ENCODE peak calls at places on chromosomes 11 and 22, in four cellular contexts. L is IMR-90, W is mesenchymal stem cell, V is neuronal stem cell. N is an unnamed sample.

GRCh38 chr22:29773233-29773632 is 6.1 kb downstream of the UQCR10 start:
- DNase-seq in L (peak), W (peak), V (no peak), N (no peak)

GRCh38 chr11:116853461-116854073 is 16.1 kb upstream of the APOA1 start:
- DNase-seq in L (peak), W (peak), V (no peak), N (no peak)

GRCh38 chr11:126049159-126049558 is 13.5 kb downstream of the CDON start:
- DNase-seq in L (no peak), W (peak), V (no peak), N (no peak)

GRCh38 chr11:77090373-77091111 is 12.1 kb upstream of the OMP start:
- DNase-seq in L (no peak), W (no peak), V (no peak), N (no peak)

GRCh38 chr11:65446446-65447277 is 24.1 kb downstream of the NEAT1 start:
- DNase-seq in L (peak), W (no peak), V (no peak), N (no peak)

GRCh38 chr11:65113839-65114238 is 2.2 kb downstream of the TM7SF2 start:
- DNase-seq in L (no peak), W (no peak), V (no peak), N (no peak)

GRCh38 chr11:36053314-36053713 is 109.5 kb downstream of the LDLRAD3 start:
- DNase-seq in L (no peak), W (no peak), V (no peak), N (no peak)

GRCh38 chr11:27392715-27393114 is 29.7 kb upstream of the CCDC34 start:
- DNase-seq in L (peak), W (peak), V (peak), N (no peak)

GRCh38 chr11:119029340-119030028 is 1.2 kb downstream of the SLC37A4 start:
- DNase-seq in L (no peak), W (peak), V (no peak), N (no peak)

GRCh38 chr11:111913031-111913861 is 712 bp downstream of the HSPB2 start:
- DNase-seq in L (no peak), W (no peak), V (no peak), N (no peak)

GRCh38 chr11:17459211-17459610 is 17.4 kb downstream of the ABCC8 start:
- DNase-seq in L (no peak), W (no peak), V (no peak), N (no peak)

GRCh38 chr11:100816823-100817222 is 129.7 kb downstream of the ARHGAP42 start:
- DNase-seq in L (peak), W (no peak), V (no peak), N (no peak)

GRCh38 chr11:114090225-114090624 is 30.7 kb downstream of the ZBTB16 start:
- DNase-seq in L (no peak), W (no peak), V (no peak), N (no peak)

GRCh38 chr11:63909621-63910506 is 7.1 kb downstream of the RCOR2 start:
- DNase-seq in L (no peak), W (no peak), V (peak), N (peak)

DNA sequence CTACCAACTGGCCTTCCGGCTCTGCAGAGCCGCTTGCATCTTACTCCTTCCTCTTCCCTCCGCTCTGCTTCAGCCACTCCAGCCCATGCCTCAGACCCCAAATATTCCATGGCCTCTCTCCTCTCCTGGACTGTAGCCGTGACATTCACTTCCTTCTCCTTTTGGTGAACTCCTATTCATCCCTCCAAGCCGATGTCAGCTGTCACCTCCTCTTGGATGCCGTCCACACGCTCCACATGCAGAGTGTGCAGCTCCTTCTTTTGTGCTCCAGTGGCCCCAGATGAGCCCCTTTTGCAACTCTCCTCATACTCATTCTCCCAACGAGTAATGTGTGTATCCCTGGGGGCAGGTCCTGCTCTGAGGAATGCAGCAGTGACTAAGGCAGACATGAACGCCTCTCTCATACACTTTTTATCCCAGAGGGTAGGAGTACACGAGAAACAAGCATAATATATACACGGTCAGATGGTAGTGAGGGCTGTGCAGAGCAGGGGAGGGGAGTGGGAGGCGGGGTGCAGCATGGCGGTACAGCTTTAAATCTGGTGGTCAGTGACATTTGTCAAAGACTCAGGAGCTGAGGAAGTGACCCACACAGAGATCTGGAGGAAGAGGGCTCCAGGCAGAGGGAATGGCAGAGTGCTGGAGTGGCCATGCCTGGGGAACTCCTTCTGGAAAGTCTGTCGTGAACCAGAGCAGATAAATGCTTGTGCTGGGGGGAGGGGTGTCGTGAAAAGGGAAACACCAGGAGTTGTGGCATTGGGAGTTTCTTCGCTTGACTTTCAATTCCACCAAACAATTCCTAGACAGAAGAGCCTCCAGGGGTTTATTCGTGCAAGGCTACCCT is 83.8 kb upstream of the ATXN10 start:
- DNase-seq in L (peak), W (peak), V (no peak), N (no peak)
- H3K14ac ChIP-seq in L (peak), W (peak), V (no peak), N (no peak)

GRCh38 chr11:10749476-10749875 is 1.6 kb upstream of the CTR9 start:
- DNase-seq in L (no peak), W (no peak), V (no peak), N (no peak)

GRCh38 chr11:10752486-10752885 is 1.4 kb downstream of the CTR9 start:
- DNase-seq in L (no peak), W (no peak), V (no peak), N (no peak)

GRCh38 chr11:10750838-10751580 is at the start of gene CTR9:
- DNase-seq in L (peak), W (peak), V (peak), N (peak)

GRCh38 chr11:10752061-10752460 is 1.0 kb downstream of the CTR9 start:
- DNase-seq in L (no peak), W (no peak), V (no peak), N (no peak)

DNA sequence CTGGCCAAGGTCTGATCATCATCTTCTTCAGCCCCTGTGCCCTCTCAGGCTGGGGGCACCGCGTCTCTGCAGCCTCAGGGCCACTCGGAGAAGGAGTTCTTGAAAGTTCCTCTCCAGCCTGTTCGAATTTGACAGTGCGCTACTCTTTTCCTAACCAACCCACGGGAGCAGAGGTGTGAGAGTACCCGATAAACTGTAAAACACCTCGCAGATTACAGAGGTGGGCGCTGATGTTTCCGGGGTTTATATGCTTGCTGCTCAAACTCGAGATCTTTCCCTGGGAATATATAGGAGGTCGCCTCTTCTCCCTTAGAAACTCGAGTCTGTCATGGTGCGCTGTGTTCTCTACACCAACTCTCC is 515 bp downstream of the CTR9 start:
- DNase-seq in L (no peak), W (no peak), V (no peak), N (no peak)
- H3K14ac ChIP-seq in L (peak), W (no peak), V (no peak), N (no peak)

DNA sequence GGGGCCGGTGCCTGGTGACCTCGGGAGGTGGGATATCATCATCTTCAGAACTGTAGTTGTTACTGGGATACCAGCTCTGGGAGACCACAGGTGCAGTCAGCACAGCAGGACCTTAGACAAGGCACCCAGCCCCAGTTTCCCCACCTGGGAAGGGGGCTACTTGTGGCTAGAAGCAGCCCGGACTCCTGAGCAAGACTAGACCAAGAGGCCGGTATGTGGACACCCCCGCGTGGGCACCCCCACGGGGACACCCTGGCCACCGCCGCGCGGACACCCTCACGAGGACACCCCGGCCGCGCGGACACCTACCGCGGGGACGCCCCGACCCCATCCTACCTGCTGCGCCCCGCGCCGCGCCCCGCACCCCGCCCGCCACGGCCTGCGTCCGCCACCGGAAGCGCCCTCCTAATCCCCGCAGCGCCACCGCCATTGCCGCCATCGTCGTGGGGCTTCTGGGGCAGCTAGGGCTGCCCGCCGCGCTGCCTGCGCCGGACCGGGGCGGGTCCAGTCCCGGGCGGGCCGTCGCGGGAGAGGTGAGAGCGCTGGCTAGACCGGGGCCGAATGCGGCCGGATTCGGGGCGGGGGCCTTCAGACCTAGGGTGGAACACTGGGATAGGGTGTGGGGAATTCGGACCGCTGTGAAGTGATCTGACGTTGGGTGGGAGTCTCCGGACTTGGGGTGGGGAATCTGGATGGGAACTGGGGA is at the start of the genes COMT and TXNRD2:
- DNase-seq in L (peak), W (peak), V (no peak), N (no peak)
- H3K14ac ChIP-seq in L (peak), W (peak), V (no peak), N (peak)

GRCh38 chr11:69899957-69900821 is 81.0 kb upstream of the FGF3 start:
- DNase-seq in L (no peak), W (peak), V (no peak), N (no peak)

GRCh38 chr11:69902337-69902736 is 83.1 kb upstream of the FGF3 start:
- DNase-seq in L (no peak), W (no peak), V (no peak), N (no peak)

GRCh38 chr11:69896250-69896649 is 77.0 kb upstream of the FGF3 start:
- DNase-seq in L (peak), W (peak), V (no peak), N (no peak)

GRCh38 chr11:69894126-69895047 is 75.2 kb upstream of the FGF3 start:
- DNase-seq in L (peak), W (no peak), V (no peak), N (no peak)

DNA sequence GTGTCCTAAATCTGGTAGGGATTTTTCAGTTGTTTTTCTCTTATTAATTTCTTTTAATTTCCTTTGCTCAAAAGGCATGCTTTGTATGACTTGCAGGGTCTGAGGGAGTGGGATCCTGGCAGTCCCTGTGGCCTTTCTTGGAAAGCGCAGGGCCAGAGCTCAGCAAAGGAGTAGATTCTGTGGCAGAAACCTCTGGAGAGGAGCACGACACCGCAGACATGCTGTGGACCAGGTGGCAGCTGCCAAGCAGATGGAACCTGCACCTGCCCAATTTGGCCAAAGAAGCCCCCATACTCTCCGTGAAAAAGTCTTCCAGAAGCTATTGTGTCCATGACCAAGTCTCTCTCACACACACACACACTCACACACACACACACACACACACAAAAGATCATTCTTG is 78.9 kb upstream of the FGF3 start:
- DNase-seq in L (no peak), W (no peak), V (no peak), N (no peak)
- H3K14ac ChIP-seq in L (no peak), W (no peak), V (no peak), N (no peak)

DNA sequence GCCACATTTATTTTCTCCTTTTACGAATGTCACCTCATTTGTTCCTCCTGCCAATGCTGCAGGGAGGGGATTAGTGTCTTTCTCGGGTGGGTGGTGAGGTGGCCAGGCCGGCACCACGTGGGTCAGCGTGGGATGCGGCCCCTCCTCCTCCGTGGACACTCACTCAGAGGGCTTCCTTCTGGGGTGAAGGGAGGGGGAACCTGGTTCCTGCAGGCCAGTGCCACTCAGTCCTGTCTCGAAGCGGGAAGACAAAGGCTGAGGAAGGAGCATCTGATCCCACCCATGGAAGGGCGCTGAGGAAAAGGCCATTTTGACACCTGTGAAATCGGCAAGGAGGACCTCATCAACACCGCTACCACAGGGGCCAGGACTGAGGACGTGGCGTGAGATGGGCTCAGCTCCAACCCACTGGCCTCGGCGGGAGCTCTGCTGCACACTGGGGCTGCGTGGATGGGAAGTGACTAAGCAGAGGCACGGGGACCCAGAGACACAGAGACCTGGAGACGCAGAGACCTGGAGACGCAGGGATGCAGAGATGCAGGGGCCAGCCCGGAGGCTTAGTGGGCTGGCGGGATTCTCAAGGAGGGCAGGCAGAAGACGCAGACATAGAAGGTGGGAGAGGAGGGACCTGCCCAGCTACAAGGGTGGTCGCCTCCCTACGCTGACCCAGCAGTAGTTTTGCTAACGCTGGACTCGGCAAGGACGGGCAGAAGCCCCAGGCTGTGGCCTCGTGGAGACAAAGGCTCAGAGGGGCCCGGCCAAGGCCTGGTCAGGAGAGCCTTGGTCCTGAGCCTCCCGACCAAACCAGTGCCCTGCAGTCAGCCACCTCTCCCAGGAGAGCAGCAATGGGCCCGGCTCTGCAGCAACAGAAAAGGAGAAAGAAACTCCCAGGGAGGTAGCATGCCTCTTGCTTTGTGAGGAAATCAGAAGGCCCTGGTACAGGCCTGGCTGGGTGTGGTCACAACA is 1071.2 kb downstream of the BRD1 start:
- DNase-seq in L (no peak), W (no peak), V (no peak), N (no peak)
- H3K14ac ChIP-seq in L (no peak), W (no peak), V (no peak), N (no peak)

GRCh38 chr11:12721816-12722604 is 47.8 kb downstream of the TEAD1 start:
- DNase-seq in L (no peak), W (no peak), V (no peak), N (no peak)
- H3K14ac ChIP-seq in L (peak), W (no peak), V (no peak), N (no peak)

N was measured in H9.